ENCODE peak calls at places on chromosome 14, in six cellular contexts. J, U, W, Z, I and Y are unnamed samples. For H3K27me3, the result is how much of the 10 kb centered on the place peaks cover.

GRCh38 chr14:78606111-78606510 is 435.9 kb downstream of the NRXN3 start:
- DNase-seq in J (no peak), I (no peak), Z (no peak), U (no peak), W (no peak), Y (no peak)

GRCh38 chr14:59529189-59529588 is 44.9 kb downstream of the JKAMP start:
- DNase-seq in U (no peak), W (peak), Z (no peak), I (no peak), J (no peak), Y (no peak)

GRCh38 chr14:72742682-72743195 is 151.2 kb downstream of the DPF3 start:
- DNase-seq in I (no peak), W (no peak), J (no peak), Z (no peak), U (no peak), Y (no peak)

GRCh38 chr14:68359862-68360552 is 432.9 kb downstream of the ZFP36L1 start:
- DNase-seq in I (peak), Z (no peak), J (peak), W (peak), U (peak), Y (no peak)

GRCh38 chr14:73783107-73783727 is 68.4 kb upstream of the PTGR2 start:
- DNase-seq in Z (no peak), W (no peak), I (no peak), U (no peak), J (no peak), Y (no peak)

GRCh38 chr14:89391123-89391522 is 25.9 kb downstream of the FOXN3 start:
- DNase-seq in U (peak), Z (no peak), W (no peak), J (no peak), I (no peak), Y (no peak)

GRCh38 chr14:66228267-66228970 is 257.8 kb upstream of the CCDC196 start:
- DNase-seq in W (no peak), I (no peak), J (no peak), Z (no peak), U (peak), Y (no peak)

GRCh38 chr14:58815781-58816297 is 178.1 kb downstream of the DACT1 start:
- DNase-seq in I (no peak), W (no peak), J (no peak), Z (no peak), U (no peak), Y (no peak)

GRCh38 chr14:59690426-59690825 is 113.8 kb upstream of the CCDC175 start:
- DNase-seq in U (no peak), I (no peak), W (no peak), Z (no peak), J (no peak), Y (no peak)

GRCh38 chr14:97219356-97220017 is 422.3 kb downstream of the VRK1 start:
- DNase-seq in I (no peak), U (no peak), J (no peak), W (no peak), Z (no peak), Y (peak)

GRCh38 chr14:99516156-99517045 is 35.2 kb downstream of the CCNK start:
- DNase-seq in W (peak), Z (no peak), J (no peak), I (peak), U (no peak), Y (no peak)

GRCh38 chr14:41404121-41404520 is 202.6 kb upstream of the LRFN5 start:
- DNase-seq in J (no peak), U (no peak), W (no peak), Z (no peak), I (no peak), Y (no peak)

GRCh38 chr14:54839681-54840080 is 62.9 kb downstream of the GCH1 start:
- DNase-seq in W (peak), J (no peak), I (no peak), U (peak), Z (no peak), Y (no peak)

GRCh38 chr14:99038401-99038800 is 233.6 kb downstream of the BCL11B start:
- DNase-seq in U (no peak), J (peak), W (no peak), Z (no peak), I (no peak), Y (no peak)

GRCh38 chr14:51205486-51205885 is 34.6 kb upstream of the TMX1 start:
- DNase-seq in U (no peak), W (no peak), I (no peak), J (peak), Z (no peak), Y (no peak)

GRCh38 chr14:74135386-74135785 is 50.6 kb downstream of the LIN52 start:
- DNase-seq in U (no peak), Z (no peak), W (no peak), I (no peak), J (no peak), Y (no peak)

GRCh38 chr14:104404922-104405321 is 174.6 kb upstream of the C14orf180 start:
- DNase-seq in I (no peak), U (no peak), W (no peak), J (no peak), Z (no peak), Y (no peak)

GRCh38 chr14:80906946-80907345 is 34.6 kb downstream of the CEP128 start:
- DNase-seq in W (no peak), Z (no peak), U (no peak), I (no peak), J (no peak), Y (no peak)

GRCh38 chr14:89750909-89751502 is 203.5 kb downstream of the EFCAB11 start:
- DNase-seq in Z (no peak), U (no peak), J (no peak), I (no peak), W (no peak), Y (no peak)

GRCh38 chr14:102922490-102923200 is at the start of gene AMN:
- DNase-seq in W (peak), I (no peak), J (no peak), Z (no peak), U (no peak), Y (peak)
- H3K27me3 ChIP-seq in W (under half), I (under half), J (under half), Z (under half), U (under half), Y (under half)

DNA sequence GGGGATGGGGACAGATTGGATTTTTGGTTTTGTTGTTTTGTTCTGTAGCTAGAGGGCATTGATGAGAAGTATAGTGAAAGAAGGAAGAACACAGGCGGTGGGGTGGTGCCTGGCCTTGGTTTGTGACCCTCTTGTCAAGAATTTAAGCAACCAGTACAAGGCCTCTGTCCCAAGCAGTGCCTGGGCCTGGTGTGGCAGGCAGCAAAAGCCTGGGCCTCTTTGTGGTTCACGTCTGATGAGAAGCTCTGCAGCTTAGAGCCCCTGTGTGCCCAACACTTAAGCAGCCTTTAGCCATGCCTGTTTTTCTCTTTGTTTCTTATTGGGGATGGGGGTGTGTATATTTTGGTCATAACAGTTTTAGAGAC is 98.0 kb downstream of the PPP2R5C start:
- DNase-seq in U (no peak), Z (no peak), I (no peak), J (no peak), W (no peak), Y (no peak)
- H3K4me3 ChIP-seq in U (no peak), Z (no peak), I (no peak), J (no peak), W (no peak), Y (no peak)

GRCh38 chr14:76131071-76131985 is 20.4 kb upstream of the GPATCH2L start:
- DNase-seq in I (no peak), W (no peak), J (no peak), Z (no peak), U (no peak), Y (peak)
- H3K27me3 ChIP-seq in I (under half), W (half or more), J (under half), Z (under half), U (half or more), Y (under half)

GRCh38 chr14:105577339-105577861 is 51.0 kb downstream of the TMEM121 start:
- DNase-seq in U (no peak), J (no peak), I (no peak), Z (no peak), W (no peak), Y (no peak)

GRCh38 chr14:105578070-105578469 is 51.7 kb downstream of the TMEM121 start:
- DNase-seq in W (no peak), I (no peak), J (no peak), Z (no peak), U (no peak), Y (no peak)

GRCh38 chr14:105581551-105582341 is 55.4 kb downstream of the TMEM121 start:
- DNase-seq in I (no peak), W (no peak), J (no peak), U (no peak), Z (no peak), Y (peak)

DNA sequence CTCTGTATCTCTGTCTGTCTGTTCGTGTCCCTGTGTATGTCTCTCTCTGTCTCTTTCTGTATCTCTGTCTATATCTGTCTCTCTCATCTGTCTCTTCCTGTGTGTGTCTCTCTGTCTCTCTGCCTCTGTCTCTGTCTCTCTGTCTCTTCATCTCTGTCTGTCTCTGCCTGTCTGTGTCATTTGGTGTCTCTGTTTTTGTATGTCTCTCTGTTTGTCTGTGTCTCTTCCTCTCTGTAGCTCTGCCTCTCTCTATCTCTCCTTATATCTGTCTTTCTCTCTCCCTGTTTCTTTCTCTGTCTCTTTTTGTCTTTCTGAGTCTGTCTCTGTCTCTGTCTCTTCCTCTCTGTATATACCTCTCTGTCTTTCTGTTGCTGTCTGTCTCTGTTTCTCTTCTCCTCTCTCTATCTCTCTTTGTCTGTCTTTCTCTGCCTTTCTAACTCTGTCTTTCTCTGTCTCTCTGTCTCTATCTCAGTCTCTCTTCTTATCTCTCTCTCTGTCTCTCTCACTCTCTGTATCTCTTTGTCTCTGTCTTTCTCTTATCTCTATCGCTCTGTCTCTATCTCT is 50.2 kb downstream of the TMEM121 start:
- DNase-seq in Z (no peak), U (no peak), J (no peak), I (no peak), W (no peak), Y (no peak)
- H3K4me3 ChIP-seq in Z (no peak), U (no peak), J (no peak), I (no peak), W (no peak), Y (no peak)

DNA sequence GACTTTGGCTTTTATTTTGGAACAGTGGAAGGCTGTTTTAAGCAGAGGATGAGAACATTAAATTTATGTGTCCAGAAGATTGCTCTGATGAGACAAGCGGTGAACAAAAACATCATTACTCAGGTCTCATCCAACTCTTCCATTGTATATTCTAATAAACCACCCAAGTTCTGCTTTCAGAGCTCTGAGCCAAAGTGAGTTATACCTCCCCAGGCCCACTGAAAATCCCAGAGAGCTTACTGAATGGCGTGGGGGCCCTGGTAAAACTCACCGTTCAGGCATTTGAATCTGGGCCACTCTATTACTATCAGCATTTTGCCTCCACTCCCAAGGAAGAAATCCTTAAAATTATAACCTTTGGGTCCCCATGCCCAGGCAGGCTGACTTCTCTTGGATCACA is 122.0 kb upstream of the HIF1A start:
- DNase-seq in U (no peak), I (no peak), W (no peak), J (no peak), Z (no peak), Y (no peak)
- H3K27me3 ChIP-seq in U (under half), I (under half), W (under half), J (under half), Z (under half), Y (under half)